ENCODE peak calls at places on chromosomes 3 and 15, in ten cellular contexts. Q is left kidney; N is fibroblast of pulmonary artery; P is amniotic stem cell; B is neural crest cell; O is activated T-cell treated with anti-CD3 and anti-CD28 coated beads, Interleukin-2, amount 50 U/mL, for 24 hours; C is H54; V is NAMALWA; R is SK-N-DZ; T is heart left ventricle. W is an unnamed sample.
A peak's percentile ranks its signal among the peaks of the same experiment; 100 is the strongest.

GRCh38 chr15:52392008-52392687 is 96.5 kb upstream of the MYO5C start:
- DNase-seq in Q (no peak), N (peak; percentile 3), P (peak; percentile 79), B (no peak), O (no peak), C (peak; percentile 12), V (no peak), R (no peak), T (no peak), W (peak; percentile 23)

GRCh38 chr3:67550541-67550940 is 103.9 kb downstream of the SUCLG2 start:
- DNase-seq in Q (no peak), N (no peak), P (no peak), B (no peak), O (no peak), C (no peak), V (no peak), R (no peak), T (no peak), W (no peak)

GRCh38 chr15:79168922-79169322 is 78.3 kb upstream of the RASGRF1 start:
- DNase-seq in Q (peak; percentile 90), N (peak; percentile 64), P (no peak), B (no peak), O (no peak), C (peak; percentile 30), V (no peak), R (peak; percentile 82), T (peak; percentile 34), W (peak; percentile 37)

GRCh38 chr3:154050216-154050615 is 71.0 kb upstream of the ARHGEF26 start:
- DNase-seq in Q (no peak), N (no peak), P (no peak), B (no peak), O (no peak), C (no peak), V (no peak), R (no peak), T (no peak), W (no peak)

GRCh38 chr15:90539789-90540188 is 10.1 kb downstream of the CRTC3 start:
- DNase-seq in Q (no peak), N (no peak), P (no peak), B (no peak), O (peak; percentile 49), C (no peak), V (no peak), R (no peak), T (no peak), W (no peak)

GRCh38 chr3:185153170-185153733 is 392 bp upstream of the C3orf70 start:
- DNase-seq in Q (peak; percentile 83), N (no peak), P (no peak), B (peak; percentile 53), O (peak; percentile 42), C (no peak), V (no peak), R (no peak), T (peak; percentile 22), W (peak; percentile 22)

GRCh38 chr3:31895471-31895870 is 85.6 kb downstream of the OSBPL10 start:
- DNase-seq in Q (no peak), N (no peak), P (no peak), B (no peak), O (no peak), C (no peak), V (no peak), R (no peak), T (no peak), W (no peak)

GRCh38 chr3:189142527-189142926 is 29.2 kb upstream of the TPRG1 start:
- DNase-seq in Q (no peak), N (no peak), P (no peak), B (no peak), O (no peak), C (no peak), V (no peak), R (no peak), T (no peak), W (no peak)

GRCh38 chr3:29324180-29324651 is 43.3 kb downstream of the RBMS3 start:
- DNase-seq in Q (peak; percentile 34), N (peak; percentile 76), P (no peak), B (no peak), O (no peak), C (no peak), V (peak; percentile 34), R (peak; percentile 67), T (peak; percentile 57), W (peak; percentile 45)

GRCh38 chr3:192861972-192862371 is 55.7 kb downstream of the MB21D2 start:
- DNase-seq in Q (no peak), N (no peak), P (no peak), B (no peak), O (no peak), C (no peak), V (no peak), R (no peak), T (no peak), W (no peak)

W was measured in A673.